ENCODE peak calls at places on chromosomes 12 and 14, in five cellular contexts. One of them, this sample, is unnamed.

GRCh38 chr14:75301666-75302325 is 23.2 kb downstream of the FOS start:
- DNase-seq in lower leg skin: peak; percentile 90
- DNase-seq in esophagus squamous epithelium: no peak
- DNase-seq in AG09309: no peak
- DNase-seq in A549: no peak
- DNase-seq in this sample: no peak

GRCh38 chr12:20142295-20142694 is 226.0 kb upstream of the PDE3A start:
- DNase-seq in lower leg skin: no peak
- DNase-seq in AG09309: no peak
- DNase-seq in A549: no peak
- DNase-seq in esophagus squamous epithelium: no peak
- DNase-seq in this sample: no peak

GRCh38 chr12:124655317-124656213 is 88.2 kb upstream of the NCOR2 start:
- DNase-seq in AG09309: no peak
- DNase-seq in esophagus squamous epithelium: no peak
- DNase-seq in A549: peak; percentile 44
- DNase-seq in lower leg skin: peak; percentile 94
- DNase-seq in this sample: peak; percentile 70

GRCh38 chr12:123441523-123442164 is 5.2 kb upstream of the RILPL2 start:
- DNase-seq in esophagus squamous epithelium: no peak
- DNase-seq in lower leg skin: no peak
- DNase-seq in A549: no peak
- DNase-seq in AG09309: no peak
- DNase-seq in this sample: no peak

GRCh38 chr12:59861635-59862034 is 265.8 kb downstream of the SLC16A7 start:
- DNase-seq in AG09309: no peak
- DNase-seq in A549: no peak
- DNase-seq in lower leg skin: no peak
- DNase-seq in esophagus squamous epithelium: no peak
- DNase-seq in this sample: no peak

GRCh38 chr14:100614803-100615202 is 27.6 kb upstream of the BEGAIN start:
- DNase-seq in lower leg skin: no peak
- DNase-seq in A549: no peak
- DNase-seq in esophagus squamous epithelium: no peak
- DNase-seq in AG09309: no peak
- DNase-seq in this sample: no peak

GRCh38 chr12:8052679-8053078 is 13.5 kb downstream of the C3AR1 start:
- DNase-seq in esophagus squamous epithelium: no peak
- DNase-seq in AG09309: no peak
- DNase-seq in A549: no peak
- DNase-seq in lower leg skin: no peak
- DNase-seq in this sample: no peak

GRCh38 chr14:100237735-100238418 is 1.1 kb upstream of the YY1 start:
- DNase-seq in AG09309: no peak
- DNase-seq in esophagus squamous epithelium: no peak
- DNase-seq in lower leg skin: peak; percentile 88
- DNase-seq in A549: peak; percentile 38
- DNase-seq in this sample: peak; percentile 41

GRCh38 chr12:31346211-31346610 is 20.3 kb upstream of the SINHCAF start:
- DNase-seq in esophagus squamous epithelium: no peak
- DNase-seq in A549: no peak
- DNase-seq in lower leg skin: no peak
- DNase-seq in AG09309: no peak
- DNase-seq in this sample: no peak

GRCh38 chr14:50677527-50678063 is 9.5 kb upstream of the SAV1 start:
- DNase-seq in AG09309: no peak
- DNase-seq in A549: no peak
- DNase-seq in esophagus squamous epithelium: no peak
- DNase-seq in lower leg skin: no peak
- DNase-seq in this sample: no peak

GRCh38 chr12:70989232-70989631 is 68.7 kb upstream of the PTPRR start:
- DNase-seq in AG09309: no peak
- DNase-seq in A549: no peak
- DNase-seq in lower leg skin: no peak
- DNase-seq in esophagus squamous epithelium: no peak
- DNase-seq in this sample: no peak

GRCh38 chr14:99671230-99672224 is 12.6 kb upstream of the CYP46A1 start:
- DNase-seq in lower leg skin: no peak
- DNase-seq in A549: no peak
- DNase-seq in esophagus squamous epithelium: no peak
- DNase-seq in AG09309: no peak
- DNase-seq in this sample: no peak

GRCh38 chr14:49549881-49550280 is 36.3 kb downstream of the RPS29 start:
- DNase-seq in lower leg skin: no peak
- DNase-seq in AG09309: no peak
- DNase-seq in A549: no peak
- DNase-seq in esophagus squamous epithelium: no peak
- DNase-seq in this sample: peak; percentile 24

GRCh38 chr12:116065561-116065960 is 211.9 kb downstream of the MED13L start:
- DNase-seq in AG09309: no peak
- DNase-seq in esophagus squamous epithelium: no peak
- DNase-seq in lower leg skin: no peak
- DNase-seq in A549: no peak
- DNase-seq in this sample: no peak

GRCh38 chr14:92794547-92794941 is 439 bp downstream of the GOLGA5 start:
- DNase-seq in AG09309: no peak
- DNase-seq in lower leg skin: peak; percentile 87
- DNase-seq in A549: no peak
- DNase-seq in esophagus squamous epithelium: no peak
- DNase-seq in this sample: peak; percentile 18

GRCh38 chr12:11654338-11654737 is 4.9 kb downstream of the ETV6 start:
- DNase-seq in esophagus squamous epithelium: no peak
- DNase-seq in A549: no peak
- DNase-seq in lower leg skin: no peak
- DNase-seq in AG09309: no peak
- DNase-seq in this sample: no peak

GRCh38 chr14:92397140-92397815 is 74.3 kb downstream of the SLC24A4 start:
- DNase-seq in AG09309: peak; percentile 28
- DNase-seq in lower leg skin: no peak
- DNase-seq in esophagus squamous epithelium: no peak
- DNase-seq in A549: peak; percentile 68
- DNase-seq in this sample: peak; percentile 89

GRCh38 chr12:99027491-99027890 is 382.4 kb downstream of the APAF1 start:
- DNase-seq in A549: no peak
- DNase-seq in lower leg skin: no peak
- DNase-seq in esophagus squamous epithelium: no peak
- DNase-seq in AG09309: no peak
- DNase-seq in this sample: no peak

GRCh38 chr12:113104953-113105510 is 30.5 kb downstream of the RASAL1 start:
- DNase-seq in esophagus squamous epithelium: no peak
- DNase-seq in lower leg skin: no peak
- DNase-seq in AG09309: no peak
- DNase-seq in A549: no peak
- DNase-seq in this sample: no peak

GRCh38 chr12:132029503-132030300 is 80.0 kb downstream of the EP400 start:
- DNase-seq in A549: no peak
- DNase-seq in AG09309: no peak
- DNase-seq in lower leg skin: no peak
- DNase-seq in esophagus squamous epithelium: no peak
- DNase-seq in this sample: peak; percentile 21

GRCh38 chr14:101601603-101602465 is 40.5 kb downstream of the DIO3 start:
- DNase-seq in A549: no peak
- DNase-seq in AG09309: no peak
- DNase-seq in esophagus squamous epithelium: no peak
- DNase-seq in lower leg skin: peak; percentile 70
- DNase-seq in this sample: no peak

GRCh38 chr12:5043589-5044419 is at the start of gene KCNA5:
- DNase-seq in A549: no peak
- DNase-seq in esophagus squamous epithelium: no peak
- DNase-seq in AG09309: no peak
- DNase-seq in lower leg skin: no peak
- DNase-seq in this sample: no peak

GRCh38 chr12:41680155-41680554 is 464.5 kb downstream of the GXYLT1 start:
- DNase-seq in AG09309: no peak
- DNase-seq in A549: no peak
- DNase-seq in esophagus squamous epithelium: no peak
- DNase-seq in lower leg skin: no peak
- DNase-seq in this sample: no peak

GRCh38 chr14:104383088-104383805 is 196.3 kb upstream of the C14orf180 start:
- DNase-seq in AG09309: no peak
- DNase-seq in A549: no peak
- DNase-seq in esophagus squamous epithelium: no peak
- DNase-seq in lower leg skin: no peak
- DNase-seq in this sample: no peak

GRCh38 chr14:53539489-53540126 is 386.5 kb upstream of the DDHD1 start:
- DNase-seq in lower leg skin: peak; percentile 93
- DNase-seq in esophagus squamous epithelium: no peak
- DNase-seq in A549: peak; percentile 53
- DNase-seq in AG09309: peak; percentile 55
- DNase-seq in this sample: peak; percentile 54

GRCh38 chr12:54411398-54412241 is 7.4 kb downstream of the ITGA5 start:
- DNase-seq in A549: no peak
- DNase-seq in esophagus squamous epithelium: no peak
- DNase-seq in AG09309: peak; percentile 94
- DNase-seq in lower leg skin: peak; percentile 96
- DNase-seq in this sample: peak; percentile 86

GRCh38 chr12:85089792-85090191 is 53.6 kb downstream of the LRRIQ1 start:
- DNase-seq in A549: no peak
- DNase-seq in AG09309: no peak
- DNase-seq in esophagus squamous epithelium: no peak
- DNase-seq in lower leg skin: no peak
- DNase-seq in this sample: no peak

GRCh38 chr14:49464885-49465284 is 121.3 kb downstream of the RPS29 start:
- DNase-seq in esophagus squamous epithelium: no peak
- DNase-seq in AG09309: no peak
- DNase-seq in A549: peak; percentile 15
- DNase-seq in lower leg skin: no peak
- DNase-seq in this sample: no peak

GRCh38 chr14:104892517-104893434 is 27.7 kb downstream of the CEP170B start:
- DNase-seq in lower leg skin: peak; percentile 85
- DNase-seq in esophagus squamous epithelium: no peak
- DNase-seq in AG09309: no peak
- DNase-seq in A549: no peak
- DNase-seq in this sample: no peak

GRCh38 chr14:70011098-70011497 is 131.9 kb downstream of the SMOC1 start:
- DNase-seq in esophagus squamous epithelium: no peak
- DNase-seq in AG09309: no peak
- DNase-seq in A549: no peak
- DNase-seq in lower leg skin: no peak
- DNase-seq in this sample: no peak

DNA sequence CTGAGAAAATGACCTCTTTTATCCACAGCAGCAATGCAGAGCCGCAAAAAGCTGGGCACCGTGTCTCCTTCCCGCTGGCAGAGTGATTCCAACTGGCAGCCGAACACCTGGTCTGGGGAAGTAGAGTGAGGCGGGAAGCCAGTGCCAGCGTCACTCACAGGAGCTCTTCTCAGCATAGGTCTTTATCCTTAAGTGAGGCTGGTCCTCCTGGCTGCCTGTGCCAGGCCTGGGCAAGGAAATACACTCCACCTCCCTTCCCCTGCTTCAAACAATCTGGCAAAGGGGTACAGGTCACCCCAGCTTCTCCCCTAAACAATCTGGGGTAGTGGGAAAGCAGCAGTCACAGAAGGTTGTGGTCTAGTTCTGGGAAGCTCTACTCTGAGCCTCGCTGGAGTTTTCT is 4.8 kb downstream of the ARHGAP9 start:
- DNase-seq in esophagus squamous epithelium: no peak
- DNase-seq in AG09309: no peak
- DNase-seq in lower leg skin: no peak
- DNase-seq in A549: no peak
- DNase-seq in this sample: no peak
- H3K4me3 ChIP-seq in esophagus squamous epithelium: peak overlapping the region; percentile 62
- H3K4me3 ChIP-seq in AG09309: no peak overlapping the region
- H3K4me3 ChIP-seq in lower leg skin: no peak overlapping the region
- H3K4me3 ChIP-seq in A549: no peak overlapping the region
- H3K4me3 ChIP-seq in this sample: no peak overlapping the region

DNA sequence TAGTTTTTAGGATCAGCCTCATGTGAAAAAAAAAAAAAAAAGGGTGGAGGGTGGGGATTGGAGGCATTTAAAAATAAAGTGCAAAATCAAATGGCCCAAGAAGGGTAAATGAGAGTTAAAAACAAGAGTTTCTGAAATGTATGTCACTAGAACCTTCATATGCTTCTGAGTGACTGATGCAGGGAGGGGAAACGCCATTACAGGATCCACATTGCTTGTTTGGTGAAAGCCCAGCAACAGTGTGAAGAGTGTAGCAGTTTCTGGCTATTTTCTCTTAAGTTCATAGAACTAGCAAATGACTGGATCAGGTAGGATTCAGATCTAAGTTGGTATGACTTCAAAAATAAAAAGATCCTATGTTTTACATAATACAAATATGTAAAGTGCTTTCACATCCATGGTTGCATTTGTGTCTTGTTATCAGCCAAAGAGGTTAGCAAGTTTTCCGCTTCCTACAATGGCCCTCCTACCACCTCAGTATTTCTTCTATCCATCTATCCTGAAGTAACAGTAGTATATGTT is 2.9 kb downstream of the CHPT1 start:
- DNase-seq in AG09309: no peak
- DNase-seq in lower leg skin: no peak
- DNase-seq in esophagus squamous epithelium: no peak
- DNase-seq in A549: no peak
- DNase-seq in this sample: no peak
- H3K4me3 ChIP-seq in AG09309: no peak overlapping the region
- H3K4me3 ChIP-seq in lower leg skin: no peak overlapping the region
- H3K4me3 ChIP-seq in esophagus squamous epithelium: peak overlapping the region; percentile 82
- H3K4me3 ChIP-seq in A549: no peak overlapping the region
- H3K4me3 ChIP-seq in this sample: no peak overlapping the region

DNA sequence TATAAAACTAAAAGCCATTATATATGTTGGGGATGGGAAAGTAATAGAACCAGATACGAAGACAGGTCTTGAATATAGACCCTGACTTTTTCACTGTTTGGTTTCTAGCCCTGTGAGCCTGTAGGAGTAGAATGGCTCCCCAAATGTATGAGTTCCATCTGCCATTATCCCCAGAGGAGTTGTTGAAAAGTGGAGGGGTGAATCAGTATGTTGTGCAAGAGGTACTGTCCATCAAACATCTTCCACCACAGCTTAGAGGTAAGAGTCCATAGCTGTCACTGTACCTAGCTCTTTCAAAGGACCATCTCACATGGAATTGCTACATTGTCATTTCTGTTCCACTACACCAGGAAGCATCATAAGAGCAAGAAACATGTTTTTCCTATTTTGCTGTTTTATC is 1.1 kb downstream of the NCAPD2 start:
- DNase-seq in esophagus squamous epithelium: no peak
- DNase-seq in A549: no peak
- DNase-seq in lower leg skin: no peak
- DNase-seq in AG09309: no peak
- DNase-seq in this sample: no peak
- H3K4me3 ChIP-seq in esophagus squamous epithelium: peak overlapping the region; percentile 77
- H3K4me3 ChIP-seq in A549: peak overlapping the region; percentile 80
- H3K4me3 ChIP-seq in lower leg skin: no peak overlapping the region
- H3K4me3 ChIP-seq in AG09309: peak overlapping the region; percentile 53
- H3K4me3 ChIP-seq in this sample: peak overlapping the region; percentile 75

GRCh38 chr12:28025821-28026505 is 53.4 kb upstream of the PTHLH start:
- DNase-seq in esophagus squamous epithelium: no peak
- DNase-seq in A549: no peak
- DNase-seq in lower leg skin: no peak
- DNase-seq in AG09309: no peak
- DNase-seq in this sample: no peak

GRCh38 chr12:28024231-28024995 is 51.9 kb upstream of the PTHLH start:
- DNase-seq in lower leg skin: no peak
- DNase-seq in A549: no peak
- DNase-seq in AG09309: no peak
- DNase-seq in esophagus squamous epithelium: no peak
- DNase-seq in this sample: no peak

GRCh38 chr12:28027328-28027727 is 54.8 kb upstream of the PTHLH start:
- DNase-seq in AG09309: peak; percentile 53
- DNase-seq in A549: no peak
- DNase-seq in lower leg skin: no peak
- DNase-seq in esophagus squamous epithelium: no peak
- DNase-seq in this sample: no peak

GRCh38 chr12:28027947-28028724 is 55.6 kb upstream of the PTHLH start:
- DNase-seq in AG09309: no peak
- DNase-seq in A549: no peak
- DNase-seq in lower leg skin: no peak
- DNase-seq in esophagus squamous epithelium: no peak
- DNase-seq in this sample: no peak

GRCh38 chr12:28026701-28027100 is 54.2 kb upstream of the PTHLH start:
- DNase-seq in esophagus squamous epithelium: no peak
- DNase-seq in AG09309: no peak
- DNase-seq in A549: no peak
- DNase-seq in lower leg skin: no peak
- DNase-seq in this sample: peak; percentile 50
- H3K4me3 ChIP-seq in esophagus squamous epithelium: no peak overlapping the region
- H3K4me3 ChIP-seq in AG09309: no peak overlapping the region
- H3K4me3 ChIP-seq in A549: no peak overlapping the region
- H3K4me3 ChIP-seq in lower leg skin: no peak overlapping the region
- H3K4me3 ChIP-seq in this sample: no peak overlapping the region